ENCODE peak calls at places on chromosomes 11 and 22, in seven cellular contexts. One of them, this sample, is unnamed.

GRCh38 chr11:114057147-114057546 is 2.4 kb upstream of the ZBTB16 start:
- DNase-seq in RKO: no peak
- DNase-seq in EH: no peak
- DNase-seq in HepG2: no peak
- DNase-seq in stimulated activated CD8-positive, alpha-beta memory T cell treated with anti-CD3 and anti-CD28 coated beads, Interleukin-12 subunit alpha, Interleukin-12 subunit beta, amount 100 ng/mL, for 4 hours: no peak
- DNase-seq in stimulated activated CD4-positive, alpha-beta T cell treated with anti-CD3 and anti-CD28 coated beads, TNF-alpha, amount 100 ng/mL, for 24 hours: no peak
- DNase-seq in KBM-7: no peak
- DNase-seq in this sample: no peak

GRCh38 chr22:40747361-40747760 is 68.1 kb downstream of the MCHR1 start:
- DNase-seq in RKO: no peak
- DNase-seq in EH: no peak
- DNase-seq in HepG2: no peak
- DNase-seq in stimulated activated CD8-positive, alpha-beta memory T cell treated with anti-CD3 and anti-CD28 coated beads, Interleukin-12 subunit alpha, Interleukin-12 subunit beta, amount 100 ng/mL, for 4 hours: no peak
- DNase-seq in stimulated activated CD4-positive, alpha-beta T cell treated with anti-CD3 and anti-CD28 coated beads, TNF-alpha, amount 100 ng/mL, for 24 hours: no peak
- DNase-seq in KBM-7: no peak
- DNase-seq in this sample: no peak

GRCh38 chr11:73198677-73199076 is 19.4 kb upstream of the P2RY2 start:
- DNase-seq in RKO: no peak
- DNase-seq in EH: peak
- DNase-seq in HepG2: peak
- DNase-seq in stimulated activated CD8-positive, alpha-beta memory T cell treated with anti-CD3 and anti-CD28 coated beads, Interleukin-12 subunit alpha, Interleukin-12 subunit beta, amount 100 ng/mL, for 4 hours: no peak
- DNase-seq in stimulated activated CD4-positive, alpha-beta T cell treated with anti-CD3 and anti-CD28 coated beads, TNF-alpha, amount 100 ng/mL, for 24 hours: no peak
- DNase-seq in KBM-7: no peak
- DNase-seq in this sample: peak

GRCh38 chr22:46754826-46755225 is 7.6 kb upstream of the TBC1D22A start:
- DNase-seq in RKO: no peak
- DNase-seq in EH: no peak
- DNase-seq in HepG2: no peak
- DNase-seq in stimulated activated CD8-positive, alpha-beta memory T cell treated with anti-CD3 and anti-CD28 coated beads, Interleukin-12 subunit alpha, Interleukin-12 subunit beta, amount 100 ng/mL, for 4 hours: no peak
- DNase-seq in stimulated activated CD4-positive, alpha-beta T cell treated with anti-CD3 and anti-CD28 coated beads, TNF-alpha, amount 100 ng/mL, for 24 hours: no peak
- DNase-seq in KBM-7: no peak
- DNase-seq in this sample: no peak

GRCh38 chr11:64971421-64972233 is at the start of gene MAJIN:
- DNase-seq in RKO: no peak
- DNase-seq in EH: peak
- DNase-seq in HepG2: no peak
- DNase-seq in stimulated activated CD8-positive, alpha-beta memory T cell treated with anti-CD3 and anti-CD28 coated beads, Interleukin-12 subunit alpha, Interleukin-12 subunit beta, amount 100 ng/mL, for 4 hours: peak
- DNase-seq in stimulated activated CD4-positive, alpha-beta T cell treated with anti-CD3 and anti-CD28 coated beads, TNF-alpha, amount 100 ng/mL, for 24 hours: peak
- DNase-seq in KBM-7: no peak
- DNase-seq in this sample: peak

GRCh38 chr11:77379253-77379652 is 77.8 kb upstream of the GDPD4 start:
- DNase-seq in RKO: peak
- DNase-seq in EH: peak
- DNase-seq in HepG2: no peak
- DNase-seq in stimulated activated CD8-positive, alpha-beta memory T cell treated with anti-CD3 and anti-CD28 coated beads, Interleukin-12 subunit alpha, Interleukin-12 subunit beta, amount 100 ng/mL, for 4 hours: no peak
- DNase-seq in stimulated activated CD4-positive, alpha-beta T cell treated with anti-CD3 and anti-CD28 coated beads, TNF-alpha, amount 100 ng/mL, for 24 hours: no peak
- DNase-seq in KBM-7: no peak
- DNase-seq in this sample: peak

GRCh38 chr11:121652982-121653381 is 200.2 kb upstream of the SORL1-AS1 start:
- DNase-seq in RKO: no peak
- DNase-seq in EH: peak
- DNase-seq in HepG2: no peak
- DNase-seq in stimulated activated CD8-positive, alpha-beta memory T cell treated with anti-CD3 and anti-CD28 coated beads, Interleukin-12 subunit alpha, Interleukin-12 subunit beta, amount 100 ng/mL, for 4 hours: no peak
- DNase-seq in stimulated activated CD4-positive, alpha-beta T cell treated with anti-CD3 and anti-CD28 coated beads, TNF-alpha, amount 100 ng/mL, for 24 hours: no peak
- DNase-seq in KBM-7: peak
- DNase-seq in this sample: peak

GRCh38 chr11:76703707-76704106 is 33.2 kb upstream of the LRRC32 start:
- DNase-seq in RKO: no peak
- DNase-seq in EH: no peak
- DNase-seq in HepG2: no peak
- DNase-seq in stimulated activated CD8-positive, alpha-beta memory T cell treated with anti-CD3 and anti-CD28 coated beads, Interleukin-12 subunit alpha, Interleukin-12 subunit beta, amount 100 ng/mL, for 4 hours: no peak
- DNase-seq in stimulated activated CD4-positive, alpha-beta T cell treated with anti-CD3 and anti-CD28 coated beads, TNF-alpha, amount 100 ng/mL, for 24 hours: no peak
- DNase-seq in KBM-7: no peak
- DNase-seq in this sample: no peak

GRCh38 chr11:9060700-9061111 is 30.7 kb downstream of the SCUBE2 start:
- DNase-seq in RKO: peak
- DNase-seq in EH: peak
- DNase-seq in HepG2: peak
- DNase-seq in stimulated activated CD8-positive, alpha-beta memory T cell treated with anti-CD3 and anti-CD28 coated beads, Interleukin-12 subunit alpha, Interleukin-12 subunit beta, amount 100 ng/mL, for 4 hours: no peak
- DNase-seq in stimulated activated CD4-positive, alpha-beta T cell treated with anti-CD3 and anti-CD28 coated beads, TNF-alpha, amount 100 ng/mL, for 24 hours: peak
- DNase-seq in KBM-7: peak
- DNase-seq in this sample: no peak

GRCh38 chr22:23278883-23279675 is 98.8 kb downstream of the BCR start:
- DNase-seq in RKO: no peak
- DNase-seq in EH: no peak
- DNase-seq in HepG2: no peak
- DNase-seq in stimulated activated CD8-positive, alpha-beta memory T cell treated with anti-CD3 and anti-CD28 coated beads, Interleukin-12 subunit alpha, Interleukin-12 subunit beta, amount 100 ng/mL, for 4 hours: peak
- DNase-seq in stimulated activated CD4-positive, alpha-beta T cell treated with anti-CD3 and anti-CD28 coated beads, TNF-alpha, amount 100 ng/mL, for 24 hours: no peak
- DNase-seq in KBM-7: no peak
- DNase-seq in this sample: no peak